ENCODE peak calls at places on chromosomes 13 and 19, in eight cellular contexts. L is HepG2, X is breast epithelium, M is HL-60, D is GM23338, K is SK-N-MC, U is stomach, O is GM12878. Z is an unnamed sample.

GRCh38 chr13:63425131-63425530 is 2009.5 kb upstream of the PCDH20 start:
- DNase-seq in O (no peak), L (no peak), M (no peak), X (no peak), K (no peak), U (no peak), D (no peak), Z (no peak)

GRCh38 chr13:42485272-42485671 is 88.7 kb upstream of the TNFSF11 start:
- DNase-seq in X (no peak), L (no peak), U (no peak), K (no peak), D (no peak), O (no peak), M (no peak), Z (no peak)

GRCh38 chr19:31572671-31573298 is 223.5 kb upstream of the TSHZ3 start:
- DNase-seq in K (no peak), X (no peak), U (no peak), D (no peak), L (no peak), O (no peak), M (no peak), Z (no peak)

GRCh38 chr13:60617863-60618733 is 221.1 kb downstream of the TDRD3 start:
- DNase-seq in D (peak), U (no peak), M (no peak), K (peak), O (no peak), L (peak), X (no peak), Z (no peak)

GRCh38 chr13:23020246-23020843 is 160.4 kb upstream of the SGCG start:
- DNase-seq in D (peak), U (peak), K (peak), L (peak), O (peak), X (no peak), M (peak), Z (no peak)

GRCh38 chr13:32031815-32032345 is 306 bp downstream of the FRY start:
- DNase-seq in X (no peak), M (no peak), D (peak), L (no peak), U (no peak), O (no peak), K (no peak), Z (no peak)

GRCh38 chr19:12052571-12053169 is at the start of gene ZNF878:
- DNase-seq in O (peak), D (peak), K (peak), U (peak), M (no peak), L (peak), X (peak), Z (peak)

GRCh38 chr13:35888327-35888940 is 242.7 kb downstream of the DCLK1 start:
- DNase-seq in O (no peak), L (no peak), K (no peak), M (no peak), D (no peak), U (no peak), X (no peak), Z (no peak)

GRCh38 chr13:109741966-109742365 is 44.4 kb downstream of the IRS2 start:
- DNase-seq in D (no peak), U (no peak), X (no peak), M (no peak), K (no peak), L (no peak), O (no peak), Z (peak)

GRCh38 chr13:101326710-101327109 is 89.6 kb downstream of the NALCN start:
- DNase-seq in K (no peak), O (no peak), D (no peak), M (no peak), X (no peak), L (no peak), U (no peak), Z (no peak)

GRCh38 chr13:110187501-110188161 is 119.3 kb downstream of the COL4A1 start:
- DNase-seq in O (no peak), L (no peak), X (no peak), K (peak), D (no peak), U (no peak), M (no peak), Z (no peak)

GRCh38 chr13:67224148-67224846 is 5.8 kb downstream of the PCDH9 start:
- DNase-seq in X (peak), L (peak), U (peak), D (peak), M (peak), O (no peak), K (no peak), Z (no peak)
- TF ChIP-seq POLR2AphosphoS5 in X (peak), L (no peak), U (no peak), D (no peak), M (peak), O (no peak), K (peak), Z (peak)

GRCh38 chr19:14031719-14032480 is at the start of gene IL27RA:
- DNase-seq in L (peak), O (peak), D (peak), K (no peak), M (peak), U (peak), X (no peak), Z (no peak)
- TF ChIP-seq POLR2AphosphoS5 in L (no peak), O (peak), D (peak), K (peak), M (no peak), U (no peak), X (no peak), Z (no peak)

GRCh38 chr13:57629821-57630235 is 1.7 kb upstream of the PCDH17 start:
- DNase-seq in U (peak), M (no peak), D (peak), L (no peak), X (peak), K (no peak), O (no peak), Z (peak)
- TF ChIP-seq POLR2AphosphoS5 in U (peak), M (no peak), D (peak), L (no peak), X (no peak), K (peak), O (no peak), Z (peak)

DNA sequence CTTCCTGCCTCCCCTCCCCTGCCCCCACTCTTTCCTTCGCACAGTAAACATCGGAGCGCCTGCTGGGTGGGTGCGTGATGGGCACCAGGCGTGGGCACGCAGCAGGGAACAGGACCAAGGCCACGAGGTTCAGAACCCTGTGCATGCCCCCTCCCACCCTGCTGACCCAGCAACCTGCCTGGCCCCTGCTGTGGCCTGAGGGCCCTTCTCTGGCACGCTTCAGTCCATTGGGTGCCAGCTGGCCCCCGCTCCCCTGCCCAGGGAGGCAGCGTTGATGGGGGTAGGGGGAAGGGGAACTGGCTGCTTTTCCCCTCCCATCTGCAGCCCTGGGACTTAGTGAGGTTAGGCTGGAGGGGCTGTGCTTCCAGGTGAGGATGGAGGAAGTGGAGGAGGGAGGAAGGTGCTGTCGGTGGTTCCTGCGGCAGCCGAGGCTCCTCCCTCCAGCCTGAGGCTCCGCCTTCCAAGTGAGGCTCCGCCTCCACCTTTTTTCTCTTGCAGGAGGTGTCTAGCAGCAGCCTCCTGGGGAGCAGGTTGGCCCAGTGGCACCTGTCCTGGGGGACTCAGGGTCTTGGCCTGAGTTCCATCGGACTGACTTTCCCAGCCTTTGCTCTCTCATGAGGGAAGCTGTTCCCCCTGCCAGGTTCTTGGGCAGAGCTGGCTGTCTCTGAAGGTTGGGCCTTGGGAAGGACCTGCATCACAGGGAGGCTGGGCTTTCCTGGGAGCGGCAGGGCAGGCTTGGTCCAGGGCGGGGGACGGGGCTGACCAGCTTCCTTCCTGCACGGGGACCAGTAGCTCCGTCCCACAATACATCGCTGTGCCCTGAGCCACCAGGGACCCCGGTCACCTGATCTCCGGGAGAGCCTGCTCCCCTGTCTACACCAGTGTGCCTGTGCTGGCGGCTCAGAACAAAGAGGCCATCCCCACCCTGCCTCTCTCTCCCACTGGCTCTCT is 7.3 kb downstream of the PIAS4 start:
- DNase-seq in O (no peak), L (no peak), K (no peak), D (peak), U (peak), X (peak), M (peak), Z (no peak)
- TF ChIP-seq POLR2AphosphoS5 in O (no peak), L (no peak), K (no peak), D (no peak), U (no peak), X (no peak), M (no peak), Z (peak)

GRCh38 chr13:91771229-91771628 is 372.8 kb downstream of the GPC5 start:
- DNase-seq in O (no peak), M (no peak), D (no peak), X (no peak), L (no peak), K (no peak), U (no peak), Z (no peak)

GRCh38 chr13:91774397-91774796 is 376.0 kb downstream of the GPC5 start:
- DNase-seq in X (no peak), M (no peak), U (no peak), O (no peak), K (no peak), L (no peak), D (peak), Z (no peak)

GRCh38 chr13:91778123-91778522 is 379.7 kb downstream of the GPC5 start:
- DNase-seq in M (no peak), L (no peak), X (no peak), D (no peak), K (no peak), O (no peak), U (no peak), Z (no peak)

DNA sequence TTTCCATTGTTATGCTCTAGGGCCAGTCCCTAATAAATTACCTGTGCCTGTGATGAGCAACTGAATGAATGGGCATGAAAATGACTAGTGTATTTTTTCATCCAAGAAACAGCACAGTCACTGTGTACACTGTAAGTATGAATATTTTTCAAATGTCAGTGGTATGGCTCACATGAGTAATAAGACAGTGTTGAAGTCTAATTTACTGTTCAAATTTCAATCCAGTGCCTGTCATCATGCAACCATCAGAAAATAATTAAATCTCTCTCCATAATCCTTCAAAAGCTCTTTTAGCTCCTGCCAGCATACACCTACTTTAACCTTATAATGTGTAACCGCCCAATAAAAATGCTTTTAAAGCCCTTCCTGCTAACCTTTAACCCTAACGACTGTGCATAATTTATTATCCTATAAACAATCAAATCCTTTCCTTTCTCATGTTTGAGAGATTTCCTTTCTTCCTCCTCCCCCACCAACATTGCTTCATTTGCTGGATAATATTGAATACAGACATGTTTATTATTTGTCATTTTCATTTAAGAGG is 378.3 kb downstream of the GPC5 start:
- DNase-seq in D (no peak), M (no peak), L (no peak), O (no peak), U (no peak), K (no peak), X (no peak), Z (no peak)
- TF ChIP-seq POLR2AphosphoS5 in D (no peak), M (no peak), L (no peak), O (no peak), U (no peak), K (no peak), X (no peak), Z (no peak)

DNA sequence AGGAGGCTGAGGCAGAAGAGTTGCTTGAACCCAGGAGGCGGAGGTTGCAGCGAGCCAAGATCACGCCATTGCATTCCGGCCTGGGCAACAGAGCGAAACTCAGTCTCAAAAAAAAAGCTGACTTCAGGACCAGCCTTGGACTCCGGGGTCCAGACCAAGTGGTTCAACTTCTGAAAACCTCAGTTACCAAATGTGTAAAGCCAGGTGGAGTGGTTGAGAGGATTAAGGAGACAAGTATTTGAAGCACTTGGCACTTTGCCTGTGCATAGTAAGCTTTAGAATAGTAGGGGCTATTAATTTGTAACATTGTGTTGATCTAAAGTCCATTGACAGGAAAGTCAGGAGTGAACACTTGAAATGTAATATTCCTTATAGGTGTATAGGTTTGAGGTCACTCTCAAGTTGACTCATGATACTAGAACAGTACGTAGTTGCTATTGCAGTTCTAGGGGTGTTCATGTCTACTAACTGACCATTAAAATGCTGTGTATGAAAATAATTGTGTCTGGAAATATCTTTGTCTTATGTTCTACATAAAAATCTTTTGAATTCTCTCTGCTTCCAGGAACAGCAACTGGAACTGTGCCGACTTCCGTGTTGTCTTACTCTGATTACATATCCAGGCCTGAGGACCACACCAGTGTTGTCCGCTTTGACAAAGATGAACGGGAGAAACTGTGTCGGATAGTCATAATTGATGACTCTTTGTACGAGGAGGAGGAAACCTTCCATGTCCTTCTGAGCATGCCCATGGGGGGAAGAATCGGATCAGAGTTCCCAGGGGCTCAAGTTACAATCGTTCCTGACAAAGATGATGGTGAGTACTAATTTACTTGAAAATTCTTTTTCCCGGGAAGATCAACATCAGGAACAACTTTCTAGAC is 97.4 kb downstream of the FREM2 start:
- DNase-seq in L (no peak), U (peak), O (no peak), M (no peak), X (no peak), K (no peak), D (no peak), Z (no peak)
- TF ChIP-seq POLR2AphosphoS5 in L (no peak), U (no peak), O (no peak), M (no peak), X (no peak), K (no peak), D (no peak), Z (no peak)

GRCh38 chr19:49853852-49854849 is 3.2 kb downstream of the PTOV1 start:
- DNase-seq in X (no peak), M (no peak), L (no peak), U (no peak), K (no peak), O (no peak), D (no peak), Z (no peak)
- TF ChIP-seq POLR2AphosphoS5 in X (no peak), M (no peak), L (no peak), U (no peak), K (no peak), O (no peak), D (no peak), Z (no peak)

DNA sequence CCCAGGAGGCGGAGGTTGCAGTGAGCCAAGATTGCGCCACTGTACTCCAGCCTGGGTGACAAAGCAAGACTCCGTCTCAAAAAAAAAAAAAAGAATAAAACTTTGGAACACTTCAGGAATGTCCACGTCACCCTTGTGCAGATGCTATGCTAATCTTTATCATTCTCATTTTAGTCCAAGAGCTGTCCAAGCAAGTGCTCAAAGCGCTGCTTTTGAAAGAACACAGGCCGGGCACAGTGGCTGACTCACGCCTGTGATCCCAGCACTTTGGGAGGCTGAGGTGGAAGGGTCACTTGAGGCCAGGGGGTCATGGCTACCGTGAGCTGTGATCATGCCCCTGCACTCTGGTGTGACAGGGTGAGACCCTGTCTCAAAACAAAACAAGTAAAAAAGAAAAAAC is 11.1 kb upstream of the UQCR11 start:
- DNase-seq in D (no peak), U (no peak), M (no peak), X (no peak), K (no peak), L (no peak), O (no peak), Z (no peak)
- TF ChIP-seq POLR2AphosphoS5 in D (no peak), U (no peak), M (no peak), X (no peak), K (no peak), L (no peak), O (no peak), Z (no peak)

DNA sequence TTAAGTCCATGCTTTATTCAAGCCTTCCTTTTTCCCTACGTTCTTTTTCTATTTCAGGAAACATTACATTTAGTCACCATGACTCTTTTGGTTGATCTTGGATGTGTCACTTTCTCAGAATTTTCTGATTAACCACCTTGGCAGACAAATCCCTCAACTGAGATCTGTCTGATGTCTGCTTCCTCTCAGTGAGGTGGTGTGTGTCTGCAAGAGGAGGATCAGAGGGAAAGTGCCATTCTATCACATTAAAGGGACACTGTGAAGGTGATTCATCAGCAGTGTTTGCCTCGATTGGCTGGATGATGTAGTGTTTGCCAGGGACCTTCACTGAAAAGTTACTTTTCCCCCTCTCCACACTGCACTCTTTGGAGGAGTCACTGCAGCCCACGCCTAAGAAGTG is 3.0 kb upstream of the CCNP start:
- DNase-seq in D (no peak), M (no peak), L (no peak), O (no peak), K (no peak), U (no peak), X (no peak), Z (no peak)
- TF ChIP-seq POLR2AphosphoS5 in D (no peak), M (no peak), L (no peak), O (no peak), K (no peak), U (no peak), X (no peak), Z (no peak)

Z was measured in esophagus muscularis mucosa.